ENCODE peak calls at places on chromosome 1, in five cellular contexts. N is sigmoid colon, R is breast epithelium, M is vagina, G is suprapubic skin. Z is an unnamed sample. For H3K4me1, the result is how much of the 10 kb centered on the place peaks cover.

GRCh38 chr1:172761581-172762025 is 102.7 kb downstream of the FASLG start:
- DNase-seq in M (no peak), G (no peak), N (no peak), R (no peak), Z (no peak)

GRCh38 chr1:175332515-175332914 is 139.9 kb upstream of the KIAA0040 start:
- DNase-seq in G (no peak), R (no peak), N (no peak), M (no peak), Z (no peak)

GRCh38 chr1:66250483-66250882 is 283.5 kb upstream of the SGIP1 start:
- DNase-seq in R (no peak), M (no peak), G (no peak), N (no peak), Z (no peak)

GRCh38 chr1:184386271-184387068 is at the start of gene C1orf21:
- DNase-seq in G (peak), M (no peak), R (peak), N (peak), Z (peak)

GRCh38 chr1:63987014-63987630 is 213.3 kb downstream of the ROR1 start:
- DNase-seq in N (no peak), M (no peak), R (no peak), G (no peak), Z (no peak)

GRCh38 chr1:88035578-88035977 is 648.5 kb upstream of the PKN2 start:
- DNase-seq in G (no peak), N (no peak), R (no peak), M (no peak), Z (no peak)

GRCh38 chr1:154759196-154759595 is 110.9 kb downstream of the KCNN3 start:
- DNase-seq in M (no peak), R (no peak), N (peak), G (no peak), Z (no peak)

GRCh38 chr1:114122891-114123621 is 30.6 kb downstream of the SYT6 start:
- DNase-seq in G (no peak), M (no peak), R (no peak), N (peak), Z (no peak)

GRCh38 chr1:227318003-227318851 is at the start of gene CDC42BPA:
- DNase-seq in G (peak), R (peak), M (no peak), N (peak), Z (peak)

GRCh38 chr1:179251675-179252074 is 22.2 kb upstream of the ABL2 start:
- DNase-seq in G (no peak), N (no peak), R (no peak), M (no peak), Z (no peak)

GRCh38 chr1:175319112-175319911 is 126.7 kb upstream of the KIAA0040 start:
- DNase-seq in M (no peak), G (peak), R (peak), N (peak), Z (no peak)

GRCh38 chr1:9263984-9264929 is 28.4 kb upstream of the SPSB1 start:
- DNase-seq in N (no peak), R (no peak), M (no peak), G (no peak), Z (no peak)

GRCh38 chr1:85550784-85551516 is 29.6 kb upstream of the CCN1 start:
- DNase-seq in G (no peak), R (no peak), N (no peak), M (no peak), Z (no peak)

GRCh38 chr1:176778056-176778455 is 315.1 kb downstream of the PAPPA2 start:
- DNase-seq in R (no peak), N (no peak), M (no peak), G (no peak), Z (no peak)

GRCh38 chr1:40232444-40232843 is 15.3 kb upstream of the TMCO2 start:
- DNase-seq in N (no peak), G (no peak), M (no peak), R (no peak), Z (no peak)

GRCh38 chr1:20320734-20321133 is 30.1 kb downstream of the VWA5B1 start:
- DNase-seq in N (no peak), R (no peak), M (no peak), G (no peak), Z (no peak)

GRCh38 chr1:58251415-58252073 is 295.0 kb downstream of the OMA1 start:
- DNase-seq in R (no peak), G (no peak), N (no peak), M (no peak), Z (no peak)

GRCh38 chr1:55039342-55040082 is at the start of gene PCSK9:
- DNase-seq in N (no peak), R (no peak), M (no peak), G (no peak), Z (no peak)

GRCh38 chr1:29832936-29833335 is 596.6 kb downstream of the PTPRU start:
- DNase-seq in G (no peak), N (no peak), M (peak), R (no peak), Z (no peak)

GRCh38 chr1:106292130-106292529 is 764.3 kb upstream of the PRMT6 start:
- DNase-seq in M (no peak), G (no peak), R (no peak), N (no peak), Z (no peak)

GRCh38 chr1:200048244-200048643 is 20.7 kb downstream of the NR5A2 start:
- DNase-seq in M (no peak), G (no peak), N (no peak), R (no peak), Z (no peak)

GRCh38 chr1:24317081-24317480 is 2.1 kb upstream of the GRHL3 start:
- DNase-seq in N (no peak), G (no peak), M (no peak), R (no peak), Z (no peak)

GRCh38 chr1:11051781-11052510 is 4.9 kb upstream of the MASP2 start:
- DNase-seq in N (no peak), G (no peak), R (no peak), M (no peak), Z (no peak)

GRCh38 chr1:11054181-11054580 is 5.6 kb downstream of the SRM start:
- DNase-seq in M (no peak), G (no peak), N (no peak), R (no peak), Z (no peak)

GRCh38 chr1:11052839-11053757 is 6.1 kb upstream of the MASP2 start:
- DNase-seq in N (no peak), G (no peak), M (no peak), R (no peak), Z (no peak)

GRCh38 chr1:11054666-11055065 is 5.2 kb downstream of the SRM start:
- DNase-seq in G (no peak), R (no peak), M (no peak), N (no peak), Z (no peak)

GRCh38 chr1:11053758-11054137 is 6.1 kb downstream of the SRM start:
- DNase-seq in M (no peak), R (no peak), N (no peak), G (no peak), Z (no peak)
- TF ChIP-seq POLR2A in M (no peak), R (no peak), N (no peak), G (no peak), Z (no peak)

GRCh38 chr1:89671775-89672488 is 39.0 kb downstream of the LRRC8C start:
- DNase-seq in G (no peak), R (no peak), M (no peak), N (no peak), Z (no peak)

GRCh38 chr1:89672489-89673183 is 39.7 kb downstream of the LRRC8C start:
- DNase-seq in G (no peak), R (no peak), M (no peak), N (no peak), Z (no peak)

GRCh38 chr1:89670168-89670567 is 37.2 kb downstream of the LRRC8C start:
- DNase-seq in M (no peak), R (no peak), N (no peak), G (no peak), Z (no peak)

GRCh38 chr1:89669445-89669844 is 36.5 kb downstream of the LRRC8C start:
- DNase-seq in N (no peak), R (no peak), M (no peak), G (no peak), Z (no peak)

DNA sequence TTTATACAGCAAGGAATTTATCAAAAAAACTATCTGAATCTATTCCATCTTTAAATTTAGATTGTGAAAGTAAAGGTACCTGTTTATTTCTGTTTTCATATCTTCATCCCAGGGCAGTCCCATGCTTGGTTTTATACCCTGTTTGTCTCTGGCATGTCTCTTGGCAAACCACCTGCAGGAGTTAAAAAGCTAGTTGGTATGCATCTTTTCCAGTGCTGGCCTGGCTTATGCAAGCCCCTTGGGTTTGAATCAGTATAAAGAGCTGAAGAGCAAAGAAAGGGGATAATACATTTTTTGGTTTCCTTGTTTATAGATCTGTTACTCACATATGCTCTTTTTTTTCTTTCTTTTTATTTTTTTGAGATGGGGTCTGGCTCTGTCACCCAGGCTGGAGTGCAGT is 37.8 kb downstream of the LRRC8C start:
- DNase-seq in M (no peak), G (no peak), R (no peak), N (no peak), Z (no peak)
- H3K4me1 ChIP-seq in M (under half), G (under half), R (under half), N (under half), Z (under half)

GRCh38 chr1:171654705-171655214 is 2.3 kb upstream of the MYOC start:
- DNase-seq in N (peak), M (no peak), R (no peak), G (peak), Z (no peak)
- H3K4me3 ChIP-seq in N (no peak), M (no peak), R (no peak), G (no peak), Z (no peak)

GRCh38 chr1:14949836-14950674 is 203.5 kb upstream of the TMEM51 start:
- DNase-seq in G (no peak), N (no peak), R (no peak), M (no peak), Z (no peak)

GRCh38 chr1:14951766-14952165 is 201.8 kb upstream of the TMEM51 start:
- DNase-seq in M (no peak), R (no peak), N (no peak), G (no peak), Z (no peak)

GRCh38 chr1:14948112-14948652 is 205.4 kb upstream of the TMEM51 start:
- DNase-seq in R (no peak), N (no peak), G (no peak), M (no peak), Z (no peak)

GRCh38 chr1:14947421-14947820 is 206.1 kb upstream of the TMEM51 start:
- DNase-seq in G (no peak), N (no peak), R (no peak), M (no peak), Z (no peak)

GRCh38 chr1:14949270-14949835 is 204.2 kb upstream of the TMEM51 start:
- DNase-seq in G (no peak), M (no peak), R (no peak), N (no peak), Z (no peak)
- TF ChIP-seq POLR2A in G (no peak), M (no peak), R (no peak), N (no peak), Z (no peak)